ENCODE peak calls at places on chromosome 16, in five cellular contexts. One of them, this sample, is unnamed.

GRCh38 chr16:63038563-63039131 is 1002.4 kb upstream of the CDH8 start:
- DNase-seq in HFFc6: no peak
- DNase-seq in MM.1S: no peak
- DNase-seq in mesothelial cell of epicardium: no peak
- DNase-seq in left lung: no peak
- DNase-seq in this sample: no peak

GRCh38 chr16:74623214-74623842 is 16.4 kb upstream of the GLG1 start:
- DNase-seq in left lung: no peak
- DNase-seq in HFFc6: peak; percentile 39
- DNase-seq in mesothelial cell of epicardium: no peak
- DNase-seq in MM.1S: peak; percentile 18
- DNase-seq in this sample: no peak

GRCh38 chr16:18804540-18804939 is 3.2 kb upstream of the ARL6IP1 start:
- DNase-seq in mesothelial cell of epicardium: no peak
- DNase-seq in HFFc6: no peak
- DNase-seq in left lung: no peak
- DNase-seq in MM.1S: no peak
- DNase-seq in this sample: no peak

GRCh38 chr16:79431923-79432322 is 168.6 kb downstream of the MAF start:
- DNase-seq in HFFc6: no peak
- DNase-seq in left lung: no peak
- DNase-seq in mesothelial cell of epicardium: no peak
- DNase-seq in MM.1S: no peak
- DNase-seq in this sample: no peak

GRCh38 chr16:84741351-84741791 is 41.6 kb downstream of the USP10 start:
- DNase-seq in mesothelial cell of epicardium: no peak
- DNase-seq in MM.1S: no peak
- DNase-seq in HFFc6: peak; percentile 69
- DNase-seq in left lung: no peak
- DNase-seq in this sample: no peak

GRCh38 chr16:73209190-73209589 is 161.3 kb upstream of the ZFHX3 start:
- DNase-seq in HFFc6: no peak
- DNase-seq in left lung: no peak
- DNase-seq in MM.1S: no peak
- DNase-seq in mesothelial cell of epicardium: no peak
- DNase-seq in this sample: no peak

GRCh38 chr16:56226840-56227525 is 35.7 kb downstream of the GNAO1 start:
- DNase-seq in left lung: no peak
- DNase-seq in MM.1S: no peak
- DNase-seq in mesothelial cell of epicardium: no peak
- DNase-seq in HFFc6: no peak
- DNase-seq in this sample: no peak

GRCh38 chr16:27359051-27359450 is 42.9 kb upstream of the IL21R start:
- DNase-seq in HFFc6: no peak
- DNase-seq in left lung: no peak
- DNase-seq in MM.1S: no peak
- DNase-seq in mesothelial cell of epicardium: no peak
- DNase-seq in this sample: no peak

GRCh38 chr16:83956336-83957289 is 3.6 kb downstream of the OSGIN1 start:
- DNase-seq in mesothelial cell of epicardium: peak; percentile 52
- DNase-seq in MM.1S: peak; percentile 54
- DNase-seq in HFFc6: peak; percentile 65
- DNase-seq in left lung: peak; percentile 95
- DNase-seq in this sample: no peak

GRCh38 chr16:2992383-2993081 is 12.3 kb upstream of the PKMYT1 start:
- DNase-seq in left lung: no peak
- DNase-seq in MM.1S: no peak
- DNase-seq in mesothelial cell of epicardium: no peak
- DNase-seq in HFFc6: no peak
- DNase-seq in this sample: no peak

GRCh38 chr16:79599837-79600635 is 501 bp downstream of the MAF start:
- DNase-seq in HFFc6: no peak
- DNase-seq in MM.1S: peak; percentile 27
- DNase-seq in mesothelial cell of epicardium: peak; percentile 51
- DNase-seq in left lung: peak; percentile 88
- DNase-seq in this sample: no peak

GRCh38 chr16:2919511-2920255 is 8.0 kb downstream of the FLYWCH1 start:
- DNase-seq in left lung: no peak
- DNase-seq in mesothelial cell of epicardium: no peak
- DNase-seq in HFFc6: peak; percentile 49
- DNase-seq in MM.1S: peak; percentile 58
- DNase-seq in this sample: peak; percentile 31

GRCh38 chr16:54163197-54163843 is 123.3 kb downstream of the IRX3 start:
- DNase-seq in HFFc6: no peak
- DNase-seq in mesothelial cell of epicardium: no peak
- DNase-seq in MM.1S: no peak
- DNase-seq in left lung: no peak
- DNase-seq in this sample: no peak

GRCh38 chr16:81688182-81688581 is 90.9 kb upstream of the PLCG2 start:
- DNase-seq in HFFc6: no peak
- DNase-seq in MM.1S: no peak
- DNase-seq in left lung: no peak
- DNase-seq in mesothelial cell of epicardium: no peak
- DNase-seq in this sample: no peak

GRCh38 chr16:14196011-14196410 is 124.9 kb downstream of the MRTFB start:
- DNase-seq in MM.1S: no peak
- DNase-seq in HFFc6: no peak
- DNase-seq in left lung: no peak
- DNase-seq in mesothelial cell of epicardium: no peak
- DNase-seq in this sample: no peak

GRCh38 chr16:12319464-12320030 is 343.0 kb downstream of the SNX29 start:
- DNase-seq in MM.1S: no peak
- DNase-seq in left lung: no peak
- DNase-seq in HFFc6: no peak
- DNase-seq in mesothelial cell of epicardium: no peak
- DNase-seq in this sample: no peak

GRCh38 chr16:27253526-27253930 is 15.0 kb downstream of the NSMCE1 start:
- DNase-seq in left lung: no peak
- DNase-seq in mesothelial cell of epicardium: no peak
- DNase-seq in HFFc6: peak; percentile 84
- DNase-seq in MM.1S: no peak
- DNase-seq in this sample: no peak

GRCh38 chr16:56307534-56307873 is 116.2 kb downstream of the GNAO1 start:
- DNase-seq in HFFc6: no peak
- DNase-seq in MM.1S: no peak
- DNase-seq in left lung: no peak
- DNase-seq in mesothelial cell of epicardium: no peak
- DNase-seq in this sample: no peak

GRCh38 chr16:87206646-87207451 is 110.3 kb downstream of the C16orf95 start:
- DNase-seq in mesothelial cell of epicardium: no peak
- DNase-seq in MM.1S: no peak
- DNase-seq in left lung: no peak
- DNase-seq in HFFc6: peak; percentile 73
- DNase-seq in this sample: no peak

GRCh38 chr16:50302472-50303005 is 36.2 kb downstream of the ADCY7 start:
- DNase-seq in left lung: peak; percentile 34
- DNase-seq in MM.1S: no peak
- DNase-seq in HFFc6: no peak
- DNase-seq in mesothelial cell of epicardium: no peak
- DNase-seq in this sample: no peak

GRCh38 chr16:70684146-70685060 is 1.4 kb downstream of the MTSS2 start:
- DNase-seq in left lung: peak; percentile 63
- DNase-seq in mesothelial cell of epicardium: no peak
- DNase-seq in HFFc6: no peak
- DNase-seq in MM.1S: no peak
- DNase-seq in this sample: no peak

GRCh38 chr16:63804126-63804525 is 1317.7 kb downstream of the CDH11 start:
- DNase-seq in HFFc6: no peak
- DNase-seq in MM.1S: no peak
- DNase-seq in mesothelial cell of epicardium: no peak
- DNase-seq in left lung: no peak
- DNase-seq in this sample: no peak

GRCh38 chr16:19218581-19218980 is 50.5 kb downstream of the SYT17 start:
- DNase-seq in HFFc6: no peak
- DNase-seq in MM.1S: no peak
- DNase-seq in mesothelial cell of epicardium: no peak
- DNase-seq in left lung: no peak
- DNase-seq in this sample: no peak

GRCh38 chr16:86118467-86119307 is 219.7 kb downstream of the IRF8 start:
- DNase-seq in HFFc6: no peak
- DNase-seq in left lung: no peak
- DNase-seq in MM.1S: no peak
- DNase-seq in mesothelial cell of epicardium: no peak
- DNase-seq in this sample: no peak

GRCh38 chr16:2842340-2843000 is 12.4 kb downstream of the ZG16B start:
- DNase-seq in HFFc6: no peak
- DNase-seq in MM.1S: no peak
- DNase-seq in left lung: peak; percentile 82
- DNase-seq in mesothelial cell of epicardium: no peak
- DNase-seq in this sample: no peak

GRCh38 chr16:69745232-69745612 is 9.5 kb downstream of the NOB1 start:
- DNase-seq in mesothelial cell of epicardium: no peak
- DNase-seq in HFFc6: no peak
- DNase-seq in MM.1S: no peak
- DNase-seq in left lung: no peak
- DNase-seq in this sample: no peak

GRCh38 chr16:56279132-56279531 is 87.8 kb downstream of the GNAO1 start:
- DNase-seq in left lung: no peak
- DNase-seq in MM.1S: no peak
- DNase-seq in HFFc6: no peak
- DNase-seq in mesothelial cell of epicardium: no peak
- DNase-seq in this sample: no peak

GRCh38 chr16:27439273-27440018 is 37.5 kb downstream of the IL21R start:
- DNase-seq in HFFc6: no peak
- DNase-seq in left lung: no peak
- DNase-seq in mesothelial cell of epicardium: no peak
- DNase-seq in MM.1S: no peak
- DNase-seq in this sample: no peak

GRCh38 chr16:83963277-83964119 is 4.5 kb upstream of the NECAB2 start:
- DNase-seq in mesothelial cell of epicardium: no peak
- DNase-seq in MM.1S: no peak
- DNase-seq in HFFc6: no peak
- DNase-seq in left lung: peak; percentile 50
- DNase-seq in this sample: no peak

GRCh38 chr16:84307209-84307954 is 12.7 kb downstream of the WFDC1 start:
- DNase-seq in HFFc6: no peak
- DNase-seq in MM.1S: no peak
- DNase-seq in mesothelial cell of epicardium: no peak
- DNase-seq in left lung: no peak
- DNase-seq in this sample: no peak

GRCh38 chr16:72362972-72363371 is 191.0 kb upstream of the PMFBP1 start:
- DNase-seq in mesothelial cell of epicardium: no peak
- DNase-seq in MM.1S: peak; percentile 75
- DNase-seq in HFFc6: no peak
- DNase-seq in left lung: no peak
- DNase-seq in this sample: no peak

GRCh38 chr16:62256406-62256805 is 220.2 kb upstream of the CDH8 start:
- DNase-seq in left lung: no peak
- DNase-seq in HFFc6: no peak
- DNase-seq in mesothelial cell of epicardium: no peak
- DNase-seq in MM.1S: no peak
- DNase-seq in this sample: no peak

GRCh38 chr16:76125871-76126270 is 151.3 kb upstream of the CNTNAP4 start:
- DNase-seq in HFFc6: no peak
- DNase-seq in left lung: no peak
- DNase-seq in MM.1S: no peak
- DNase-seq in mesothelial cell of epicardium: no peak
- DNase-seq in this sample: no peak

GRCh38 chr16:68116256-68116853 is 31.2 kb downstream of the NFATC3 start:
- DNase-seq in HFFc6: peak; percentile 39
- DNase-seq in left lung: no peak
- DNase-seq in MM.1S: peak; percentile 10
- DNase-seq in mesothelial cell of epicardium: no peak
- DNase-seq in this sample: no peak
- TF ChIP-seq CTCF in HFFc6: peak; percentile 80
- TF ChIP-seq CTCF in left lung: no peak
- TF ChIP-seq CTCF in MM.1S: peak; percentile 35
- TF ChIP-seq CTCF in mesothelial cell of epicardium: peak; percentile 47
- TF ChIP-seq CTCF in this sample: peak; percentile 17

GRCh38 chr16:66272461-66272860 is 94.0 kb upstream of the CDH5 start:
- DNase-seq in mesothelial cell of epicardium: no peak
- DNase-seq in MM.1S: no peak
- DNase-seq in HFFc6: no peak
- DNase-seq in left lung: no peak
- DNase-seq in this sample: no peak

GRCh38 chr16:66274335-66275110 is 92.0 kb upstream of the CDH5 start:
- DNase-seq in MM.1S: peak; percentile 50
- DNase-seq in mesothelial cell of epicardium: no peak
- DNase-seq in left lung: no peak
- DNase-seq in HFFc6: peak; percentile 43
- DNase-seq in this sample: no peak

GRCh38 chr16:66275795-66276428 is 90.6 kb upstream of the CDH5 start:
- DNase-seq in left lung: no peak
- DNase-seq in HFFc6: peak; percentile 76
- DNase-seq in MM.1S: peak; percentile 48
- DNase-seq in mesothelial cell of epicardium: no peak
- DNase-seq in this sample: no peak

GRCh38 chr16:66273036-66273435 is 93.5 kb upstream of the CDH5 start:
- DNase-seq in HFFc6: no peak
- DNase-seq in MM.1S: no peak
- DNase-seq in left lung: no peak
- DNase-seq in mesothelial cell of epicardium: no peak
- DNase-seq in this sample: no peak

GRCh38 chr16:66273644-66274334 is 92.7 kb upstream of the CDH5 start:
- DNase-seq in mesothelial cell of epicardium: no peak
- DNase-seq in left lung: no peak
- DNase-seq in HFFc6: peak; percentile 42
- DNase-seq in MM.1S: no peak
- DNase-seq in this sample: no peak
- TF ChIP-seq CTCF in mesothelial cell of epicardium: no peak
- TF ChIP-seq CTCF in left lung: no peak
- TF ChIP-seq CTCF in HFFc6: no peak
- TF ChIP-seq CTCF in MM.1S: no peak
- TF ChIP-seq CTCF in this sample: peak; percentile 22

DNA sequence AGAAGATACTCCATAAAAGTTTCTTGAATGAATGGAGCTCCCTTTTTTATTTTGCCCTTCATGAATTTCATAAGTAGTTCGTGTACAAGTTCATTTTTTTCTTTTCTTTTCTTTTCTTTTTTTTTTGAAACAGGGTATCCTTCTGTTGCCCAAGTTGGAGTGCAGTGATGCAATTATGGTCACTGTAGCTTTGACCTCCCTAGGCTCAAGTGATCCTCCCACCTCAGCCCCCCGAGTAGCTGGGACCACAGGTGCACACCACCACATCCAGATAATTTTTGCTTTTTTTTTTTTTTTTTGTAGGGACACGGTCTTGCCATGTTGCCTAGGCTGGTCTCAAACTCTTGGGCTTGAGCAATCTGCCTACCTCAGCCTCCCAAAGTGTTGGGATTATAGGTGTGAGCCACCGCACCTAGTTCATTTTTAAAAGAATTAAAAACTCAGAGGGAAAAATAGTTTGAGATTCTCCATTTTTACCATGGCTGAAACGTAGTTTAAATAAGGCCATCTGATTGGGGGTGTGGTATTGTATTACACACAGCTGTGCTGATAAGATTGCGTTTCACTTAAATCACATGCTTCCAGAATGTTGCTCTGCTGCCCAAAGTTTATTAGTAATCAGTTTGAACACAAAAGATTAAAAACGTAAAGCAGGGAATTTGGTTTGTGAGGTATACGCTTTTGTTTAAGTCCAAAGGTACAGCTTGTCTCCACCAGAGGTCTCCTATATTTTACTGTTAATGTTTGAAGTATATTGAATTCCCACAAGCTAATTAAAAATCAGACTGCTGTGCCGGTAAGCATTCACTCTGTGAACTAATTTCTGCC is 154.1 kb downstream of the SOCS1 start:
- DNase-seq in left lung: no peak
- DNase-seq in MM.1S: no peak
- DNase-seq in HFFc6: no peak
- DNase-seq in mesothelial cell of epicardium: no peak
- DNase-seq in this sample: no peak
- TF ChIP-seq CTCF in left lung: no peak
- TF ChIP-seq CTCF in MM.1S: no peak
- TF ChIP-seq CTCF in HFFc6: peak; percentile 54
- TF ChIP-seq CTCF in mesothelial cell of epicardium: no peak
- TF ChIP-seq CTCF in this sample: no peak

GRCh38 chr16:77190478-77191258 is at the start of gene MON1B:
- DNase-seq in HFFc6: peak; percentile 98
- DNase-seq in mesothelial cell of epicardium: peak; percentile 88
- DNase-seq in left lung: peak; percentile 94
- DNase-seq in MM.1S: peak; percentile 91
- DNase-seq in this sample: peak; percentile 62
- TF ChIP-seq CTCF in HFFc6: no peak
- TF ChIP-seq CTCF in mesothelial cell of epicardium: no peak
- TF ChIP-seq CTCF in left lung: no peak
- TF ChIP-seq CTCF in MM.1S: no peak
- TF ChIP-seq CTCF in this sample: no peak